ENCODE peak calls at places on chromosomes 6 and 20, in seven cellular contexts. C, R, B, G, Z, Q and V are unnamed samples.

GRCh38 chr6:25172819-25173218 is 106.4 kb upstream of the CARMIL1 start:
- DNase-seq in Z (no peak), G (no peak), R (peak; percentile 96), B (peak; percentile 93), C (no peak), Q (no peak), V (no peak)

GRCh38 chr6:127177030-127177928 is 58.8 kb downstream of the RSPO3 start:
- DNase-seq in C (no peak), Q (no peak), R (peak; percentile 90), G (no peak), Z (no peak), B (peak; percentile 95), V (no peak)

GRCh38 chr6:56959094-56959493 is 4.2 kb downstream of the BEND6 start:
- DNase-seq in C (no peak), Z (no peak), G (no peak), R (peak; percentile 62), B (peak; percentile 59), Q (no peak), V (no peak)

GRCh38 chr20:3677733-3678132 is 4.1 kb downstream of the ADAM33 start:
- DNase-seq in B (peak; percentile 46), Q (no peak), R (peak; percentile 74), G (no peak), Z (no peak), C (no peak), V (no peak)

GRCh38 chr20:16222859-16223411 is 350.3 kb downstream of the KIF16B start:
- DNase-seq in Q (no peak), G (no peak), Z (no peak), R (no peak), B (no peak), C (no peak), V (no peak)

GRCh38 chr6:16752206-16752867 is 8.9 kb downstream of the ATXN1 start:
- DNase-seq in Q (no peak), G (no peak), C (no peak), R (peak; percentile 89), Z (no peak), B (peak; percentile 92), V (no peak)

GRCh38 chr6:107629545-107630147 is 139.7 kb downstream of the SOBP start:
- DNase-seq in G (no peak), R (no peak), B (no peak), C (no peak), Z (no peak), Q (no peak), V (no peak)

GRCh38 chr6:159156089-159156488 is 13.1 kb upstream of the FNDC1 start:
- DNase-seq in C (no peak), Z (no peak), R (no peak), Q (no peak), G (no peak), B (no peak), V (no peak)

GRCh38 chr6:34468378-34468892 is 2.6 kb downstream of the PACSIN1 start:
- DNase-seq in G (no peak), C (no peak), R (no peak), Z (no peak), B (no peak), Q (no peak), V (no peak)

GRCh38 chr6:71544028-71544427 is 255.4 kb downstream of the OGFRL1 start:
- DNase-seq in C (no peak), R (peak; percentile 20), Q (no peak), Z (no peak), B (no peak), G (no peak), V (no peak)

GRCh38 chr20:6855074-6855473 is 87.6 kb downstream of the BMP2 start:
- DNase-seq in C (no peak), B (no peak), Z (no peak), Q (no peak), R (no peak), G (no peak), V (no peak)

GRCh38 chr6:89927788-89928565 is 33.7 kb downstream of the GJA10 start:
- DNase-seq in R (no peak), Z (no peak), B (peak; percentile 15), Q (no peak), C (no peak), G (no peak), V (no peak)